ENCODE peak calls at places on chromosomes 13 and 19, in six cellular contexts. B is NCI-H2081; Y is NCI-H1092 treated with DMSO at 0.1 percent for 48 hours; W is frontal cortex; Q is activated CD4-positive, CD25-positive, alpha-beta regulatory T cell; K is GM04504. H is an unnamed sample.

GRCh38 chr13:77033717-77034302 is 6.9 kb upstream of the FBXL3 start:
- DNase-seq in K (no peak), Q (no peak), W (no peak), B (no peak), Y (no peak), H (no peak)

GRCh38 chr13:43229506-43229905 is 206.1 kb downstream of the DNAJC15 start:
- DNase-seq in K (peak; percentile 48), Q (no peak), Y (no peak), W (no peak), B (no peak), H (no peak)

GRCh38 chr13:43918636-43919035 is 38.9 kb downstream of the LACC1 start:
- DNase-seq in B (no peak), W (no peak), Y (no peak), K (no peak), Q (no peak), H (no peak)

GRCh38 chr19:5572556-5573286 is 5.0 kb upstream of the TINCR start:
- DNase-seq in Y (no peak), K (no peak), Q (no peak), W (no peak), B (no peak), H (no peak)

GRCh38 chr13:73505487-73505886 is 446.7 kb downstream of the KLF5 start:
- DNase-seq in W (no peak), K (no peak), Y (no peak), B (no peak), Q (no peak), H (no peak)

GRCh38 chr13:98622926-98623325 is 46.0 kb upstream of the STK24 start:
- DNase-seq in W (no peak), Q (no peak), K (no peak), B (no peak), Y (no peak), H (no peak)

GRCh38 chr19:38387550-38388309 is at the start of gene GGN:
- DNase-seq in B (peak; percentile 55), Q (peak; percentile 66), Y (peak; percentile 70), K (peak; percentile 77), W (peak; percentile 93), H (peak; percentile 41)

GRCh38 chr13:23960566-23961156 is 63.4 kb upstream of the C1QTNF9B start:
- DNase-seq in W (no peak), Q (no peak), K (no peak), Y (peak; percentile 41), B (peak; percentile 23), H (peak; percentile 0)

GRCh38 chr19:4523306-4524110 is 5.2 kb upstream of the PLIN4 start:
- DNase-seq in Y (no peak), Q (no peak), W (peak; percentile 65), B (no peak), K (no peak), H (no peak)

GRCh38 chr13:30088312-30088855 is 219.0 kb downstream of the KATNAL1 start:
- DNase-seq in Q (no peak), K (no peak), B (no peak), W (no peak), Y (no peak), H (no peak)

GRCh38 chr13:46170687-46171086 is 11.3 kb downstream of the LCP1 start:
- DNase-seq in W (no peak), Q (no peak), B (no peak), Y (no peak), K (no peak), H (no peak)

GRCh38 chr19:33098023-33098652 is 17.2 kb downstream of the GPATCH1 start:
- DNase-seq in W (no peak), B (no peak), K (no peak), Y (no peak), Q (no peak), H (no peak)

GRCh38 chr19:55101261-55101660 is 16.2 kb downstream of the PPP1R12C start:
- DNase-seq in W (no peak), Y (no peak), K (no peak), B (no peak), Q (no peak), H (no peak)

GRCh38 chr13:95456837-95457236 is 95.7 kb upstream of the CLDN10 start:
- DNase-seq in W (no peak), K (no peak), Y (no peak), Q (no peak), B (no peak), H (no peak)

GRCh38 chr13:52617070-52618060 is 24.9 kb upstream of the HNRNPA1L2 start:
- DNase-seq in W (peak; percentile 68), Q (peak; percentile 65), K (peak; percentile 64), Y (peak; percentile 92), B (peak; percentile 77), H (peak; percentile 69)

GRCh38 chr13:20191902-20192469 is 752 bp downstream of the GJB2 start:
- DNase-seq in K (no peak), W (peak; percentile 33), Q (no peak), B (no peak), Y (no peak), H (no peak)

GRCh38 chr19:5313307-5313706 is 27.3 kb downstream of the PTPRS start:
- DNase-seq in K (no peak), Y (peak; percentile 56), Q (no peak), W (no peak), B (peak; percentile 46), H (peak; percentile 27)

GRCh38 chr13:32846020-32846451 is 170.2 kb upstream of the KL start:
- DNase-seq in Y (peak; percentile 43), B (peak; percentile 9), K (no peak), W (no peak), Q (no peak), H (no peak)

GRCh38 chr19:362683-363082 is 18.1 kb upstream of the MIER2 start:
- DNase-seq in W (no peak), Q (no peak), K (no peak), Y (no peak), B (no peak), H (no peak)

GRCh38 chr13:44801990-44802389 is 187.3 kb downstream of the NUFIP1 start:
- DNase-seq in Q (no peak), B (no peak), W (no peak), K (peak; percentile 56), Y (no peak), H (no peak)

GRCh38 chr13:36848228-36848982 is 29.4 kb downstream of the RFXAP start:
- DNase-seq in Q (no peak), W (no peak), B (peak; percentile 28), K (no peak), Y (no peak), H (peak; percentile 53)

GRCh38 chr19:10760268-10760944 is 42.5 kb downstream of the DNM2 start:
- DNase-seq in B (no peak), Q (no peak), W (no peak), K (no peak), Y (no peak), H (no peak)

GRCh38 chr19:39765091-39766076 is 13.3 kb upstream of the LEUTX start:
- DNase-seq in B (peak; percentile 27), W (no peak), Q (no peak), Y (no peak), K (peak; percentile 10), H (peak; percentile 6)

GRCh38 chr19:18978616-18979015 is 37.6 kb upstream of the HOMER3 start:
- DNase-seq in B (no peak), K (no peak), W (no peak), Y (no peak), Q (no peak), H (no peak)

H was measured in NCI-H510A.